ENCODE peak calls at places on chromosomes 7 and 10, in ten cellular contexts. T, V, S, H, Q, Y, Z, W, M and N are unnamed samples.
A peak's percentile ranks its signal among the peaks of the same experiment; 100 is the strongest.

GRCh38 chr10:113000876-113001598 is 51.0 kb downstream of the TCF7L2 start:
- DNase-seq in Y (no peak), W (no peak), Z (no peak), T (peak; percentile 39), Q (peak; percentile 24), H (no peak), S (no peak), V (no peak), M (no peak), N (no peak)

GRCh38 chr7:110090113-110090820 is 1000.7 kb upstream of the LRRN3 start:
- DNase-seq in Z (peak; percentile 43), Y (peak; percentile 12), T (no peak), W (peak; percentile 17), V (no peak), Q (no peak), M (peak; percentile 32), H (no peak), S (no peak), N (peak; percentile 25)

GRCh38 chr7:129741011-129741410 is 129.5 kb downstream of the NRF1 start:
- DNase-seq in T (no peak), Q (peak; percentile 78), V (no peak), W (no peak), Z (no peak), H (no peak), M (no peak), Y (no peak), S (no peak), N (no peak)

GRCh38 chr7:75716992-75717626 is 21.6 kb downstream of the HIP1 start:
- DNase-seq in Y (peak; percentile 92), W (peak; percentile 83), Z (peak; percentile 40), V (no peak), H (no peak), T (no peak), M (no peak), Q (no peak), S (no peak), N (no peak)

GRCh38 chr7:102155821-102156441 is 130.7 kb upstream of the SH2B2 start:
- DNase-seq in M (no peak), H (no peak), W (no peak), Q (no peak), T (no peak), S (no peak), Z (no peak), Y (no peak), V (no peak), N (no peak)

GRCh38 chr10:113187066-113187777 is 237.2 kb downstream of the TCF7L2 start:
- DNase-seq in Q (no peak), S (no peak), V (no peak), M (peak; percentile 12), Y (peak; percentile 31), Z (no peak), H (no peak), T (no peak), W (no peak), N (no peak)

GRCh38 chr7:41696323-41696916 is 6.5 kb downstream of the INHBA start:
- DNase-seq in W (no peak), S (peak; percentile 56), Y (peak; percentile 90), T (peak; percentile 70), H (peak; percentile 57), Z (peak; percentile 97), Q (peak; percentile 42), M (peak; percentile 85), V (no peak), N (peak; percentile 16)

GRCh38 chr10:44310762-44311562 is 73.9 kb downstream of the CXCL12 start:
- DNase-seq in M (peak; percentile 47), S (peak; percentile 73), Y (peak; percentile 78), Q (peak; percentile 80), T (peak; percentile 84), Z (peak; percentile 86), V (peak; percentile 84), W (no peak), H (peak; percentile 35), N (no peak)

GRCh38 chr10:48767752-48768450 is 83.2 kb downstream of the WDFY4 start:
- DNase-seq in T (no peak), W (no peak), S (no peak), H (no peak), Z (no peak), V (peak; percentile 33), Y (no peak), M (no peak), Q (no peak), N (no peak)

GRCh38 chr7:158818325-158819213 is 10.7 kb downstream of the ESYT2 start:
- DNase-seq in T (peak; percentile 84), Z (peak; percentile 93), Y (peak; percentile 98), S (peak; percentile 29), Q (peak; percentile 92), M (no peak), W (peak; percentile 99), V (peak; percentile 98), H (peak; percentile 99), N (peak; percentile 63)

GRCh38 chr7:158815046-158815445 is 14.3 kb downstream of the ESYT2 start:
- DNase-seq in T (no peak), S (no peak), Y (peak; percentile 58), V (no peak), M (peak; percentile 82), Z (no peak), H (no peak), Q (no peak), W (no peak), N (no peak)

GRCh38 chr7:158816271-158816670 is 13.0 kb downstream of the ESYT2 start:
- DNase-seq in Y (no peak), T (no peak), V (no peak), W (no peak), Q (no peak), S (no peak), H (no peak), M (no peak), Z (peak; percentile 47), N (no peak)

GRCh38 chr7:158815471-158816128 is 13.7 kb downstream of the ESYT2 start:
- DNase-seq in W (no peak), H (no peak), Z (no peak), Y (peak; percentile 51), M (no peak), T (no peak), S (no peak), Q (no peak), V (no peak), N (no peak)

DNA sequence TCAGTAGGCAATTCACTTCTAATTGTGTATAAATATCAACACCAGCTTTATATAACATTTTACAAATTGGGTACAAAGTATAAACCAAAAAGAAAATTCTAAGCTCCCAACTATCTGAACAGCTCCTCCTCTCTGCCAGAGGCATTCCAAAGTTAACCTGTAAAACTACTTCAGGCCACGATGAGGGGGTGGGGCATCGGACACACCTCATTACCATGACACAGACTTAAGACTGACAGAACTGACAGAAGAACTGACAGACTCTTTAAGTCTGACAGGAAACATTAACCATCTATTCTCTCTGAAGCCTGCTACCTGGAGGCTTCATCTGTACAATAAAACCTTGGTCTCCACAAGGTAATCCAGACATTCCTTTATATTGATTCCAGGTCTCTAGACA is 12.3 kb downstream of the ESYT2 start:
- DNase-seq in Q (no peak), Y (no peak), V (no peak), Z (no peak), T (peak; percentile 67), W (no peak), S (no peak), H (no peak), M (no peak), N (no peak)
- H3K4me3 ChIP-seq in Q (peak overlapping the region; percentile 33), Y (no peak overlapping the region), V (no peak overlapping the region), Z (peak overlapping the region; percentile 73), T (no peak overlapping the region), W (no peak overlapping the region), S (no peak overlapping the region), H (no peak overlapping the region), M (no peak overlapping the region), N (no peak overlapping the region)

GRCh38 chr10:100656479-100656878 is 88.9 kb upstream of the PAX2 start:
- DNase-seq in T (no peak), Y (no peak), W (no peak), V (no peak), Z (peak; percentile 23), S (no peak), Q (no peak), M (peak; percentile 42), H (no peak), N (no peak)
- H3K4me3 ChIP-seq in T (no peak overlapping the region), Y (no peak overlapping the region), W (peak overlapping the region; percentile 48), V (peak overlapping the region; percentile 45), Z (no peak overlapping the region), S (no peak overlapping the region), Q (no peak overlapping the region), M (peak overlapping the region; percentile 15), H (peak overlapping the region; percentile 18), N (no peak overlapping the region)

GRCh38 chr7:128166603-128167315 is 74.3 kb upstream of the LEP start:
- DNase-seq in W (no peak), S (peak; percentile 51), Z (peak; percentile 19), T (no peak), Y (peak; percentile 13), Q (no peak), H (no peak), M (no peak), V (no peak), N (no peak)

GRCh38 chr7:128164955-128165670 is 76.0 kb upstream of the LEP start:
- DNase-seq in H (no peak), V (no peak), T (no peak), Z (no peak), S (no peak), Q (no peak), M (no peak), W (no peak), Y (no peak), N (no peak)

GRCh38 chr7:128164061-128164954 is 76.8 kb upstream of the LEP start:
- DNase-seq in S (no peak), Y (peak; percentile 91), Z (peak; percentile 42), H (peak; percentile 77), W (no peak), T (no peak), V (no peak), M (no peak), Q (no peak), N (no peak)

GRCh38 chr7:128167316-128167691 is 73.8 kb upstream of the LEP start:
- DNase-seq in Z (peak; percentile 58), T (peak; percentile 11), H (peak; percentile 60), M (peak; percentile 71), Y (peak; percentile 72), W (no peak), Q (no peak), V (no peak), S (peak; percentile 69), N (no peak)

DNA sequence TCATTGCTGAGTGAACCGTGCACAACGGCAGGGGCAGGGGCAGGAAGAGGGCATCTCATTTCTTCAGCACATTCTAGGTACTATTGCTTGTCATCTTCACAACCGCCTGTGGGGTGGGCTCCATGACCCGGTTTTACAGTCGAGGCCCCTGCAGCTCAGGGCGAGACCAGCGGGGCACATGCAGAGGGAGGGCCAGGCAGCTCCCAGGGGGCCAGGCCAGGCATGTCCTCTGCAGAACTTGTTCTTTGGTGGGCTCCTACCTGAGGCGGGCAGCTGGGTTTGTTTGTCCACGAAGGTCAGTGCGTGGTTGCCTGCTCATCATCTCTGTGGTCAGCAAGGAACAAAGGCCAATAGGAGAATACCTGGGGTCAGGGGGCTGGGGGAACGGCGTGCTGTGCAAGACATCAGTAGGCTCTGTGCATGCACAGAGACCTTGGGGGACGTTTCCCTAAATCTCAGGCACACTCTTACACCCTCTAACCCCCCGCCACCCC is 75.1 kb upstream of the LEP start:
- DNase-seq in V (no peak), Y (no peak), Q (no peak), M (no peak), S (no peak), Z (no peak), T (no peak), W (no peak), H (no peak), N (no peak)
- H3K4me3 ChIP-seq in V (peak overlapping the region; percentile 69), Y (no peak overlapping the region), Q (no peak overlapping the region), M (no peak overlapping the region), S (no peak overlapping the region), Z (no peak overlapping the region), T (no peak overlapping the region), W (no peak overlapping the region), H (no peak overlapping the region), N (no peak overlapping the region)

GRCh38 chr10:129513312-129513711 is 46.3 kb downstream of the MGMT start:
- DNase-seq in T (no peak), Q (no peak), V (peak; percentile 56), Y (no peak), S (no peak), W (no peak), Z (no peak), H (no peak), M (no peak), N (no peak)
- H3K4me3 ChIP-seq in T (no peak overlapping the region), Q (no peak overlapping the region), V (no peak overlapping the region), Y (no peak overlapping the region), S (no peak overlapping the region), W (no peak overlapping the region), Z (no peak overlapping the region), H (no peak overlapping the region), M (no peak overlapping the region), N (no peak overlapping the region)